ENCODE peak calls at places on chromosome 9, in six cellular contexts. J is NB4, V is ovary, H is heart left ventricle, Y is A549, G is breast epithelium. O is an unnamed sample.

GRCh38 chr9:136135326-136136126 is 16.9 kb upstream of the TMEM250 start:
- DNase-seq in H (no peak), Y (no peak), G (no peak), J (no peak), V (no peak), O (no peak)

GRCh38 chr9:23447166-23447565 is 378.9 kb downstream of the ELAVL2 start:
- DNase-seq in J (no peak), G (no peak), H (no peak), V (no peak), Y (no peak), O (no peak)

GRCh38 chr9:24293391-24293790 is 252.3 kb downstream of the IZUMO3 start:
- DNase-seq in G (no peak), H (no peak), J (no peak), Y (no peak), V (no peak), O (no peak)

GRCh38 chr9:82987370-82987769 is 75.6 kb downstream of the RASEF start:
- DNase-seq in Y (no peak), V (no peak), J (no peak), H (no peak), G (no peak), O (no peak)

GRCh38 chr9:110578896-110579752 is at the start of gene SVEP1:
- DNase-seq in G (no peak), Y (peak; percentile 15), V (peak; percentile 36), H (peak; percentile 74), J (no peak), O (peak; percentile 6)

GRCh38 chr9:121999556-121999955 is 93.6 kb downstream of the TTLL11 start:
- DNase-seq in J (no peak), H (no peak), G (no peak), Y (no peak), V (no peak), O (no peak)

GRCh38 chr9:29160763-29161353 is 1587.6 kb upstream of the C9orf72 start:
- DNase-seq in Y (no peak), V (no peak), G (no peak), J (no peak), H (no peak), O (no peak)

GRCh38 chr9:71990466-71990865 is 69.9 kb downstream of the C9orf57 start:
- DNase-seq in H (no peak), G (no peak), J (peak; percentile 69), Y (no peak), V (no peak), O (no peak)

GRCh38 chr9:127763918-127764384 is 14.5 kb downstream of the SH2D3C start:
- DNase-seq in H (peak; percentile 78), J (peak; percentile 58), Y (no peak), V (peak; percentile 45), G (no peak), O (peak; percentile 63)

GRCh38 chr9:89684912-89685636 is 80.3 kb downstream of the GADD45G start:
- DNase-seq in V (peak; percentile 40), H (no peak), J (no peak), Y (no peak), G (no peak), O (no peak)

GRCh38 chr9:133437753-133438531 is 15.8 kb downstream of the ADAMTS13 start:
- DNase-seq in V (no peak), Y (no peak), H (no peak), J (no peak), G (no peak), O (no peak)

GRCh38 chr9:2764371-2764770 is 47.1 kb downstream of the KCNV2 start:
- DNase-seq in H (no peak), J (peak; percentile 80), G (no peak), V (no peak), Y (no peak), O (no peak)

GRCh38 chr9:88186495-88187110 is 48.3 kb upstream of the SPATA31C2 start:
- DNase-seq in G (no peak), J (no peak), V (no peak), Y (no peak), H (no peak), O (no peak)

GRCh38 chr9:72351538-72352453 is 13.2 kb downstream of the ZFAND5 start:
- DNase-seq in H (no peak), V (peak; percentile 53), Y (no peak), J (no peak), G (no peak), O (peak; percentile 38)

GRCh38 chr9:97502984-97503861 is 1.8 kb downstream of the TMOD1 start:
- DNase-seq in J (no peak), G (no peak), H (no peak), Y (no peak), V (no peak), O (peak; percentile 98)

GRCh38 chr9:13110766-13111400 is 168.6 kb downstream of the MPDZ start:
- DNase-seq in J (no peak), G (peak; percentile 29), H (peak; percentile 35), V (peak; percentile 49), Y (no peak), O (no peak)

GRCh38 chr9:90219548-90220118 is 423.0 kb downstream of the DIRAS2 start:
- DNase-seq in J (no peak), H (no peak), V (no peak), G (no peak), Y (peak; percentile 28), O (peak; percentile 6)

GRCh38 chr9:99150456-99151171 is 45.7 kb downstream of the TGFBR1 start:
- DNase-seq in V (no peak), G (no peak), H (no peak), Y (no peak), J (peak; percentile 45), O (no peak)

GRCh38 chr9:133153227-133154096 is 10.3 kb downstream of the GBGT1 start:
- DNase-seq in V (no peak), H (peak; percentile 65), Y (no peak), J (no peak), G (no peak), O (no peak)

DNA sequence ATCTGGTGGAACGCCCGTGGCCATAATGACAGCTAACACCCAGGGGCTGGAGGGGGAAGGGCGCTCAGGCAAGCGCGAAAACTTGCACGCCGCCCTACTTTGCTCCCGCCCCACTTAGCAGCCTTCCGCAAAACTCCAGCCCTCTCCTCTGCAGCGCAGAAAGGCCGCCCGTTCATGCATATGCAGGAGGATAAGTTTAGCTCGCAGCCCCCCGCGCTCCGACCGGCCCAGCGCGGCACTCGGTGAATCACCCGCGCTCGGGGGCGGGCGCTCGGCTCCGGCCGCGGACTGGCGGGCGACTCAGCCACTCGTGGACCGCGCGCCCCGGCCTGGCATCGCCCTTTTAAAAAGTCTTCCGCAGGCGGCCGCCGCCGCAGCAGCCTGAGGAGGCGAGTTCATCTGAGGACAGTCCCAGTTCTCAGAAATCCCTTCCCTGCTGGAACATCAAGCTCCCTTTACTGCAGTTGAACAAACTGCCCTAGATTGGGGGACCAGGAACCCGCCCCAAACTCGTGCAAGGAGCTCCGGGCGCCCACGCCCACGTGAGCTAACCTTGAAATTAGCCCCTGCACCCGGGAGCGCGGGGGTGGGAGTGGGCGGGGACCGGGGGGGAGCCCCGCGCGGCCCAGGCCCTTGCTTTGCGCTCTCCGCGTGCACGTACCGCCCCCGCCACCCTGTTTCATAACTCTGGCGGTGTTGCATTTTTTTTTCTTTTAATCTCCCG is 4.5 kb upstream of the KLF9 start:
- DNase-seq in G (peak; percentile 98), H (peak; percentile 98), V (peak; percentile 98), J (peak; percentile 91), Y (peak; percentile 87), O (peak; percentile 92)
- TF ChIP-seq POLR2A in G (peak; percentile 81), H (peak; percentile 94), V (peak; percentile 87), J (peak; percentile 50), Y (peak; percentile 36), O (peak; percentile 89)

GRCh38 chr9:126721531-126722098 is 83.2 kb upstream of the ZBTB43 start:
- DNase-seq in Y (no peak), J (no peak), H (no peak), G (peak; percentile 50), V (no peak), O (no peak)

GRCh38 chr9:126723807-126724172 is 81.0 kb upstream of the ZBTB43 start:
- DNase-seq in H (no peak), J (no peak), Y (no peak), G (no peak), V (no peak), O (peak; percentile 9)

GRCh38 chr9:126724226-126724625 is 80.6 kb upstream of the ZBTB43 start:
- DNase-seq in J (no peak), H (no peak), Y (no peak), G (no peak), V (no peak), O (no peak)

GRCh38 chr9:126722252-126722921 is 82.5 kb upstream of the ZBTB43 start:
- DNase-seq in V (peak; percentile 43), Y (peak; percentile 62), G (peak; percentile 92), H (peak; percentile 92), J (peak; percentile 36), O (peak; percentile 45)

DNA sequence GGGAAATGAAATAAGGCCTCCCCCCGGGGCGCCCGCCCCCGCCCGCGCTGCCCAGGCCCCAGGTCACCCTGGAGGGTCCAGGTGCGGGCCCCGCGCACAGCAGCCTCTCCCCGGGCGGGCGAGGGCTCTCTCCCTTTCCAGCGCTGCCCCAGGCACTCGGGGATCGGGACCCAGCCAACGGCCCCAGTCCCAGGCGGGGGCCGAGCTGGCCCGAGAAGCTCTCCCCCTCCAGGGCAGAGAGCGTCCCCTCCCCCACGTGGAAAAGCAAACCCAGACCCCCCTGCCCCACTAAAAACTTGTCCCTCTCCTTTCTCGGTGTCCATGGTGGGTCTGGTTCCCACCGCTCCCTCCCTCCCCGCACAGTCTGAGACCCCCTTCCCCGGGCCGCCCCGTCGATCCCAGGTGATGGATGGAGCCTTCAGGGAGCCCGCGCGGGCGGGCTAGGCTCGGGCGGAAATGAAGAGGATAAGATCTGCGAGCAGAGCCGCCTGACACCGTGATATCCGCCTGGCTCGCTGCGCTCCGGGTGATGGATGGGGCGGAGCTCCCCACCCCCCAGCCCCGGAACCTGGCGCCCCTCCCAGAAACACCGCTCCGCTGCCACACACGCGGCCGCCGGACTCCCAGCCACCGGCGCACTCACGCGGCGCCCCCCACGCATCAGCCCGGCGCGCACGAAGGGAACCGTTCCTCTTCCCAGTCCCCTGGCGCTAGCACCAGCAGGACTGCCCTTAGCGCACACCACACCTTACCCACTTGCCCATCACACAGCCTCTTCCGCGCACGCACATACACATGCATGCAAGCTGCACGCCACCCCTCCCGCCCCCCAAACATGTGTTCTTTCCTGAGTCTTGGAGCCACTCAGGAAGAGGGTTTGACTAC is 81.7 kb upstream of the ZBTB43 start:
- DNase-seq in H (peak; percentile 79), Y (no peak), V (no peak), J (no peak), G (no peak), O (no peak)
- TF ChIP-seq POLR2A in H (no peak), Y (no peak), V (no peak), J (peak; percentile 0), G (no peak), O (no peak)

DNA sequence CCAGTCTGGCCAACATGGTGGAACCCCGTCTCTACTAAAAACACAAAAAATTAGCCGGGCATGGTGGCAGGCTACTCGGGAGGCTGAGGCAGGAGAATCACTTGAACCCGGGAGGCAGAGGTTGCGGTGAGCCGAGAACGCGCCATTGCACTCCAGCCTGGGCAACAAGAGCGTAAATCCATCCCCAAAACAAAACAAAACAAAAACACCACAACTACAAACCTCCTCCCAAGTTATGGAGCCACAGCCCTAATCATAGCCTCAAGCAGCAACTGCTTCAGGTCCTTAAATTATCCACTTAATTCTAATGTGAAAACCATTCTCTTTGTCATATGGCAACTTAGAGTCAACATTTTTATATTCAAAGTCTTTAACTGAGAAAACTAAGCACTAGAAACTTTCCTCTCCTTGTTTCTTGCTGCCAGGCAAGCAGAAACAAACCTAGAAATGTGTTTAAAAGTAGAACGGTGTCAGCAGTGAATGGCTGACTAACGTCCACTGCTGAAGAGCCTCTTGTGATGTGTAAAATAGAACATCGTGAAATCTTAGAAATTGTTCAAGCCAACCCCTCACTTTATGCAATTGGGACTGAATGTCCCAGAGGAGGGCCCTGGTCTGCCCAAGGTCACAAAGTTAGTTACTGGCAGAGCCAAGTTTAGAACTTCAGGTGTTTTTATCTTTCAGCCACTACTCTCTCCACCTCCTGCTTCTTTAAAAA is 5.7 kb downstream of the TMEM245 start:
- DNase-seq in G (no peak), Y (no peak), J (no peak), H (no peak), V (no peak), O (peak; percentile 45)
- TF ChIP-seq POLR2A in G (no peak), Y (no peak), J (no peak), H (no peak), V (no peak), O (no peak)

GRCh38 chr9:137168907-137169763 is 716 bp downstream of the LRRC26 start:
- DNase-seq in G (no peak), J (peak; percentile 32), V (no peak), Y (peak; percentile 74), H (no peak), O (peak; percentile 42)
- TF ChIP-seq POLR2A in G (no peak), J (no peak), V (no peak), Y (peak; percentile 39), H (no peak), O (no peak)

O was measured in erythroblast.